ENCODE peak calls at places on chromosomes 7 and 10, in nine cellular contexts. One of them, this sample, is unnamed.

GRCh38 chr7:55348502-55348901 is 16.6 kb upstream of the LANCL2 start:
- DNase-seq in stimulated activated naive CD4-positive, alpha-beta T cell treated with Interleukin-2 at 50 U/mL for 16 hours: no peak
- DNase-seq in heart right ventricle: no peak
- DNase-seq in dorsolateral prefrontal cortex: no peak
- DNase-seq in fibroblast of the conjunctiva: no peak
- DNase-seq in stimulated activated CD4-positive, alpha-beta T cell treated with anti-CD3 and anti-CD28 coated beads, Interleukin-1b, Interleukin-23, amount 100 ng/mL, for 24 hours: no peak
- DNase-seq in tibial nerve: no peak
- DNase-seq in frontal cortex: no peak
- DNase-seq in AG04450: no peak
- DNase-seq in this sample: no peak

GRCh38 chr10:48251525-48252353 is 22.8 kb downstream of the FRMPD2 start:
- DNase-seq in stimulated activated naive CD4-positive, alpha-beta T cell treated with Interleukin-2 at 50 U/mL for 16 hours: no peak
- DNase-seq in heart right ventricle: no peak
- DNase-seq in dorsolateral prefrontal cortex: no peak
- DNase-seq in fibroblast of the conjunctiva: no peak
- DNase-seq in stimulated activated CD4-positive, alpha-beta T cell treated with anti-CD3 and anti-CD28 coated beads, Interleukin-1b, Interleukin-23, amount 100 ng/mL, for 24 hours: no peak
- DNase-seq in tibial nerve: no peak
- DNase-seq in frontal cortex: no peak
- DNase-seq in AG04450: no peak
- DNase-seq in this sample: no peak

GRCh38 chr7:111437736-111438135 is 124.6 kb downstream of the IMMP2L start:
- DNase-seq in stimulated activated naive CD4-positive, alpha-beta T cell treated with Interleukin-2 at 50 U/mL for 16 hours: no peak
- DNase-seq in heart right ventricle: no peak
- DNase-seq in dorsolateral prefrontal cortex: no peak
- DNase-seq in fibroblast of the conjunctiva: no peak
- DNase-seq in stimulated activated CD4-positive, alpha-beta T cell treated with anti-CD3 and anti-CD28 coated beads, Interleukin-1b, Interleukin-23, amount 100 ng/mL, for 24 hours: no peak
- DNase-seq in tibial nerve: no peak
- DNase-seq in frontal cortex: no peak
- DNase-seq in AG04450: no peak
- DNase-seq in this sample: no peak

GRCh38 chr10:62308101-62308500 is 39.5 kb upstream of the RTKN2 start:
- DNase-seq in stimulated activated naive CD4-positive, alpha-beta T cell treated with Interleukin-2 at 50 U/mL for 16 hours: no peak
- DNase-seq in heart right ventricle: no peak
- DNase-seq in dorsolateral prefrontal cortex: no peak
- DNase-seq in fibroblast of the conjunctiva: no peak
- DNase-seq in stimulated activated CD4-positive, alpha-beta T cell treated with anti-CD3 and anti-CD28 coated beads, Interleukin-1b, Interleukin-23, amount 100 ng/mL, for 24 hours: no peak
- DNase-seq in tibial nerve: no peak
- DNase-seq in frontal cortex: no peak
- DNase-seq in AG04450: no peak
- DNase-seq in this sample: no peak

GRCh38 chr10:30742471-30742870 is 112.9 kb upstream of the LYZL2 start:
- DNase-seq in stimulated activated naive CD4-positive, alpha-beta T cell treated with Interleukin-2 at 50 U/mL for 16 hours: no peak
- DNase-seq in heart right ventricle: no peak
- DNase-seq in dorsolateral prefrontal cortex: no peak
- DNase-seq in fibroblast of the conjunctiva: no peak
- DNase-seq in stimulated activated CD4-positive, alpha-beta T cell treated with anti-CD3 and anti-CD28 coated beads, Interleukin-1b, Interleukin-23, amount 100 ng/mL, for 24 hours: no peak
- DNase-seq in tibial nerve: no peak
- DNase-seq in frontal cortex: no peak
- DNase-seq in AG04450: no peak
- DNase-seq in this sample: no peak

GRCh38 chr10:84340187-84340586 is 11.8 kb downstream of the CCSER2 start:
- DNase-seq in stimulated activated naive CD4-positive, alpha-beta T cell treated with Interleukin-2 at 50 U/mL for 16 hours: no peak
- DNase-seq in heart right ventricle: no peak
- DNase-seq in dorsolateral prefrontal cortex: no peak
- DNase-seq in fibroblast of the conjunctiva: no peak
- DNase-seq in stimulated activated CD4-positive, alpha-beta T cell treated with anti-CD3 and anti-CD28 coated beads, Interleukin-1b, Interleukin-23, amount 100 ng/mL, for 24 hours: no peak
- DNase-seq in tibial nerve: no peak
- DNase-seq in frontal cortex: no peak
- DNase-seq in AG04450: no peak
- DNase-seq in this sample: no peak

GRCh38 chr10:85317827-85318226 is 989.4 kb downstream of the CCSER2 start:
- DNase-seq in stimulated activated naive CD4-positive, alpha-beta T cell treated with Interleukin-2 at 50 U/mL for 16 hours: no peak
- DNase-seq in heart right ventricle: no peak
- DNase-seq in dorsolateral prefrontal cortex: no peak
- DNase-seq in fibroblast of the conjunctiva: no peak
- DNase-seq in stimulated activated CD4-positive, alpha-beta T cell treated with anti-CD3 and anti-CD28 coated beads, Interleukin-1b, Interleukin-23, amount 100 ng/mL, for 24 hours: no peak
- DNase-seq in tibial nerve: no peak
- DNase-seq in frontal cortex: no peak
- DNase-seq in AG04450: no peak
- DNase-seq in this sample: no peak

GRCh38 chr10:70146489-70147488 is at the start of gene TYSND1:
- DNase-seq in stimulated activated naive CD4-positive, alpha-beta T cell treated with Interleukin-2 at 50 U/mL for 16 hours: peak
- DNase-seq in heart right ventricle: peak
- DNase-seq in dorsolateral prefrontal cortex: peak
- DNase-seq in fibroblast of the conjunctiva: peak
- DNase-seq in stimulated activated CD4-positive, alpha-beta T cell treated with anti-CD3 and anti-CD28 coated beads, Interleukin-1b, Interleukin-23, amount 100 ng/mL, for 24 hours: peak
- DNase-seq in tibial nerve: peak
- DNase-seq in frontal cortex: peak
- DNase-seq in AG04450: peak
- DNase-seq in this sample: peak

GRCh38 chr7:44386139-44386913 is 60.9 kb upstream of the CAMK2B start:
- DNase-seq in stimulated activated naive CD4-positive, alpha-beta T cell treated with Interleukin-2 at 50 U/mL for 16 hours: no peak
- DNase-seq in heart right ventricle: no peak
- DNase-seq in dorsolateral prefrontal cortex: no peak
- DNase-seq in fibroblast of the conjunctiva: no peak
- DNase-seq in stimulated activated CD4-positive, alpha-beta T cell treated with anti-CD3 and anti-CD28 coated beads, Interleukin-1b, Interleukin-23, amount 100 ng/mL, for 24 hours: no peak
- DNase-seq in tibial nerve: no peak
- DNase-seq in frontal cortex: no peak
- DNase-seq in AG04450: no peak
- DNase-seq in this sample: no peak

GRCh38 chr10:14815681-14816080 is 22.2 kb downstream of the CDNF start:
- DNase-seq in stimulated activated naive CD4-positive, alpha-beta T cell treated with Interleukin-2 at 50 U/mL for 16 hours: no peak
- DNase-seq in heart right ventricle: no peak
- DNase-seq in dorsolateral prefrontal cortex: no peak
- DNase-seq in fibroblast of the conjunctiva: no peak
- DNase-seq in stimulated activated CD4-positive, alpha-beta T cell treated with anti-CD3 and anti-CD28 coated beads, Interleukin-1b, Interleukin-23, amount 100 ng/mL, for 24 hours: no peak
- DNase-seq in tibial nerve: no peak
- DNase-seq in frontal cortex: no peak
- DNase-seq in AG04450: no peak
- DNase-seq in this sample: no peak

GRCh38 chr10:80674809-80675208 is 137.1 kb downstream of the SH2D4B start:
- DNase-seq in stimulated activated naive CD4-positive, alpha-beta T cell treated with Interleukin-2 at 50 U/mL for 16 hours: no peak
- DNase-seq in heart right ventricle: no peak
- DNase-seq in dorsolateral prefrontal cortex: no peak
- DNase-seq in fibroblast of the conjunctiva: no peak
- DNase-seq in stimulated activated CD4-positive, alpha-beta T cell treated with anti-CD3 and anti-CD28 coated beads, Interleukin-1b, Interleukin-23, amount 100 ng/mL, for 24 hours: no peak
- DNase-seq in tibial nerve: no peak
- DNase-seq in frontal cortex: no peak
- DNase-seq in AG04450: no peak
- DNase-seq in this sample: no peak

GRCh38 chr7:46630031-46630430 is 709.0 kb upstream of the IGFBP3 start:
- DNase-seq in stimulated activated naive CD4-positive, alpha-beta T cell treated with Interleukin-2 at 50 U/mL for 16 hours: no peak
- DNase-seq in heart right ventricle: no peak
- DNase-seq in dorsolateral prefrontal cortex: no peak
- DNase-seq in fibroblast of the conjunctiva: no peak
- DNase-seq in stimulated activated CD4-positive, alpha-beta T cell treated with anti-CD3 and anti-CD28 coated beads, Interleukin-1b, Interleukin-23, amount 100 ng/mL, for 24 hours: no peak
- DNase-seq in tibial nerve: no peak
- DNase-seq in frontal cortex: no peak
- DNase-seq in AG04450: peak
- DNase-seq in this sample: no peak

GRCh38 chr7:33179519-33179918 is 50.2 kb downstream of the BBS9 start:
- DNase-seq in stimulated activated naive CD4-positive, alpha-beta T cell treated with Interleukin-2 at 50 U/mL for 16 hours: no peak
- DNase-seq in heart right ventricle: no peak
- DNase-seq in dorsolateral prefrontal cortex: no peak
- DNase-seq in fibroblast of the conjunctiva: no peak
- DNase-seq in stimulated activated CD4-positive, alpha-beta T cell treated with anti-CD3 and anti-CD28 coated beads, Interleukin-1b, Interleukin-23, amount 100 ng/mL, for 24 hours: no peak
- DNase-seq in tibial nerve: no peak
- DNase-seq in frontal cortex: no peak
- DNase-seq in AG04450: no peak
- DNase-seq in this sample: no peak

GRCh38 chr10:27658788-27659187 is 86.8 kb downstream of the MKX start:
- DNase-seq in stimulated activated naive CD4-positive, alpha-beta T cell treated with Interleukin-2 at 50 U/mL for 16 hours: no peak
- DNase-seq in heart right ventricle: no peak
- DNase-seq in dorsolateral prefrontal cortex: no peak
- DNase-seq in fibroblast of the conjunctiva: no peak
- DNase-seq in stimulated activated CD4-positive, alpha-beta T cell treated with anti-CD3 and anti-CD28 coated beads, Interleukin-1b, Interleukin-23, amount 100 ng/mL, for 24 hours: no peak
- DNase-seq in tibial nerve: no peak
- DNase-seq in frontal cortex: no peak
- DNase-seq in AG04450: no peak
- DNase-seq in this sample: no peak

GRCh38 chr10:929965-930364 is 1.5 kb downstream of the LARP4B start:
- DNase-seq in stimulated activated naive CD4-positive, alpha-beta T cell treated with Interleukin-2 at 50 U/mL for 16 hours: no peak
- DNase-seq in heart right ventricle: no peak
- DNase-seq in dorsolateral prefrontal cortex: no peak
- DNase-seq in fibroblast of the conjunctiva: no peak
- DNase-seq in stimulated activated CD4-positive, alpha-beta T cell treated with anti-CD3 and anti-CD28 coated beads, Interleukin-1b, Interleukin-23, amount 100 ng/mL, for 24 hours: no peak
- DNase-seq in tibial nerve: no peak
- DNase-seq in frontal cortex: no peak
- DNase-seq in AG04450: no peak
- DNase-seq in this sample: no peak

GRCh38 chr10:132179551-132180392 is 7.0 kb upstream of the DPYSL4 start:
- DNase-seq in stimulated activated naive CD4-positive, alpha-beta T cell treated with Interleukin-2 at 50 U/mL for 16 hours: no peak
- DNase-seq in heart right ventricle: no peak
- DNase-seq in dorsolateral prefrontal cortex: no peak
- DNase-seq in fibroblast of the conjunctiva: no peak
- DNase-seq in stimulated activated CD4-positive, alpha-beta T cell treated with anti-CD3 and anti-CD28 coated beads, Interleukin-1b, Interleukin-23, amount 100 ng/mL, for 24 hours: no peak
- DNase-seq in tibial nerve: no peak
- DNase-seq in frontal cortex: no peak
- DNase-seq in AG04450: no peak
- DNase-seq in this sample: no peak

GRCh38 chr10:89889610-89890009 is 188.2 kb downstream of the KIF20B start:
- DNase-seq in stimulated activated naive CD4-positive, alpha-beta T cell treated with Interleukin-2 at 50 U/mL for 16 hours: no peak
- DNase-seq in heart right ventricle: no peak
- DNase-seq in dorsolateral prefrontal cortex: no peak
- DNase-seq in fibroblast of the conjunctiva: no peak
- DNase-seq in stimulated activated CD4-positive, alpha-beta T cell treated with anti-CD3 and anti-CD28 coated beads, Interleukin-1b, Interleukin-23, amount 100 ng/mL, for 24 hours: no peak
- DNase-seq in tibial nerve: no peak
- DNase-seq in frontal cortex: no peak
- DNase-seq in AG04450: no peak
- DNase-seq in this sample: no peak

GRCh38 chr10:9339702-9340101 is 1285.2 kb downstream of the GATA3 start:
- DNase-seq in stimulated activated naive CD4-positive, alpha-beta T cell treated with Interleukin-2 at 50 U/mL for 16 hours: no peak
- DNase-seq in heart right ventricle: no peak
- DNase-seq in dorsolateral prefrontal cortex: no peak
- DNase-seq in fibroblast of the conjunctiva: no peak
- DNase-seq in stimulated activated CD4-positive, alpha-beta T cell treated with anti-CD3 and anti-CD28 coated beads, Interleukin-1b, Interleukin-23, amount 100 ng/mL, for 24 hours: no peak
- DNase-seq in tibial nerve: no peak
- DNase-seq in frontal cortex: no peak
- DNase-seq in AG04450: no peak
- DNase-seq in this sample: no peak

GRCh38 chr7:36048141-36048901 is 104.7 kb upstream of the EEPD1 start:
- DNase-seq in stimulated activated naive CD4-positive, alpha-beta T cell treated with Interleukin-2 at 50 U/mL for 16 hours: no peak
- DNase-seq in heart right ventricle: peak
- DNase-seq in dorsolateral prefrontal cortex: no peak
- DNase-seq in fibroblast of the conjunctiva: peak
- DNase-seq in stimulated activated CD4-positive, alpha-beta T cell treated with anti-CD3 and anti-CD28 coated beads, Interleukin-1b, Interleukin-23, amount 100 ng/mL, for 24 hours: no peak
- DNase-seq in tibial nerve: peak
- DNase-seq in frontal cortex: no peak
- DNase-seq in AG04450: peak
- DNase-seq in this sample: no peak

GRCh38 chr7:82164813-82165212 is 278.8 kb downstream of the CACNA2D1 start:
- DNase-seq in stimulated activated naive CD4-positive, alpha-beta T cell treated with Interleukin-2 at 50 U/mL for 16 hours: no peak
- DNase-seq in heart right ventricle: peak
- DNase-seq in dorsolateral prefrontal cortex: peak
- DNase-seq in fibroblast of the conjunctiva: peak
- DNase-seq in stimulated activated CD4-positive, alpha-beta T cell treated with anti-CD3 and anti-CD28 coated beads, Interleukin-1b, Interleukin-23, amount 100 ng/mL, for 24 hours: no peak
- DNase-seq in tibial nerve: peak
- DNase-seq in frontal cortex: no peak
- DNase-seq in AG04450: peak
- DNase-seq in this sample: no peak